ENCODE peak calls at places on chromosomes 16 and 17, in nine cellular contexts. One of them, this sample, is unnamed.

GRCh38 chr17:52388941-52389340 is 230.4 kb upstream of the CA10 start:
- DNase-seq in pancreas: no peak
- DNase-seq in breast epithelium: no peak
- DNase-seq in adrenal gland: no peak
- DNase-seq in osteoblast: no peak
- DNase-seq in PC-9: no peak
- DNase-seq in left lung: no peak
- DNase-seq in H1: no peak
- DNase-seq in esophagus squamous epithelium: no peak
- DNase-seq in this sample: no peak

GRCh38 chr16:67396159-67396774 is 3.0 kb upstream of the TPPP3 start:
- DNase-seq in pancreas: peak; percentile 93
- DNase-seq in breast epithelium: peak; percentile 69
- DNase-seq in adrenal gland: peak; percentile 85
- DNase-seq in osteoblast: peak; percentile 97
- DNase-seq in PC-9: peak; percentile 89
- DNase-seq in left lung: no peak
- DNase-seq in H1: peak; percentile 80
- DNase-seq in esophagus squamous epithelium: no peak
- DNase-seq in this sample: peak; percentile 58

GRCh38 chr16:12000032-12000431 is 23.5 kb downstream of the SNX29 start:
- DNase-seq in pancreas: no peak
- DNase-seq in breast epithelium: no peak
- DNase-seq in adrenal gland: no peak
- DNase-seq in osteoblast: peak; percentile 39
- DNase-seq in PC-9: no peak
- DNase-seq in left lung: no peak
- DNase-seq in H1: no peak
- DNase-seq in esophagus squamous epithelium: no peak
- DNase-seq in this sample: no peak

GRCh38 chr16:57946181-57946801 is 24.6 kb downstream of the CNGB1 start:
- DNase-seq in pancreas: no peak
- DNase-seq in breast epithelium: no peak
- DNase-seq in adrenal gland: no peak
- DNase-seq in osteoblast: peak; percentile 74
- DNase-seq in PC-9: no peak
- DNase-seq in left lung: no peak
- DNase-seq in H1: no peak
- DNase-seq in esophagus squamous epithelium: no peak
- DNase-seq in this sample: no peak

GRCh38 chr17:58166682-58167081 is at the start of gene OR4D2:
- DNase-seq in pancreas: no peak
- DNase-seq in breast epithelium: no peak
- DNase-seq in adrenal gland: no peak
- DNase-seq in osteoblast: no peak
- DNase-seq in PC-9: no peak
- DNase-seq in left lung: no peak
- DNase-seq in H1: no peak
- DNase-seq in esophagus squamous epithelium: no peak
- DNase-seq in this sample: no peak

GRCh38 chr17:77471984-77472836 is 331.4 kb downstream of the SEC14L1 start:
- DNase-seq in pancreas: no peak
- DNase-seq in breast epithelium: peak; percentile 72
- DNase-seq in adrenal gland: peak; percentile 45
- DNase-seq in osteoblast: peak; percentile 86
- DNase-seq in PC-9: peak; percentile 27
- DNase-seq in left lung: peak; percentile 45
- DNase-seq in H1: no peak
- DNase-seq in esophagus squamous epithelium: no peak
- DNase-seq in this sample: peak; percentile 76

GRCh38 chr17:1588781-1589585 is 26.4 kb upstream of the PITPNA start:
- DNase-seq in pancreas: no peak
- DNase-seq in breast epithelium: no peak
- DNase-seq in adrenal gland: no peak
- DNase-seq in osteoblast: peak; percentile 80
- DNase-seq in PC-9: no peak
- DNase-seq in left lung: peak; percentile 85
- DNase-seq in H1: no peak
- DNase-seq in esophagus squamous epithelium: no peak
- DNase-seq in this sample: no peak

GRCh38 chr16:75433732-75434413 is 570 bp upstream of the CFDP1 start:
- DNase-seq in pancreas: peak; percentile 79
- DNase-seq in breast epithelium: peak; percentile 79
- DNase-seq in adrenal gland: peak; percentile 79
- DNase-seq in osteoblast: peak; percentile 82
- DNase-seq in PC-9: peak; percentile 69
- DNase-seq in left lung: peak; percentile 81
- DNase-seq in H1: peak; percentile 71
- DNase-seq in esophagus squamous epithelium: no peak
- DNase-seq in this sample: peak; percentile 91

GRCh38 chr16:55323637-55324490 is at the start of gene IRX6:
- DNase-seq in pancreas: no peak
- DNase-seq in breast epithelium: peak; percentile 31
- DNase-seq in adrenal gland: peak; percentile 8
- DNase-seq in osteoblast: peak; percentile 87
- DNase-seq in PC-9: no peak
- DNase-seq in left lung: peak; percentile 81
- DNase-seq in H1: peak; percentile 93
- DNase-seq in esophagus squamous epithelium: no peak
- DNase-seq in this sample: no peak
- H3K4me3 ChIP-seq in pancreas: no peak within 1 kb of the TSS
- H3K4me3 ChIP-seq in breast epithelium: peak within 1 kb of the TSS; percentile 46
- H3K4me3 ChIP-seq in adrenal gland: no peak within 1 kb of the TSS
- H3K4me3 ChIP-seq in osteoblast: peak within 1 kb of the TSS; percentile 28
- H3K4me3 ChIP-seq in PC-9: no peak within 1 kb of the TSS
- H3K4me3 ChIP-seq in left lung: peak within 1 kb of the TSS; percentile 22
- H3K4me3 ChIP-seq in H1: peak within 1 kb of the TSS; percentile 32
- H3K4me3 ChIP-seq in esophagus squamous epithelium: no peak within 1 kb of the TSS
- H3K4me3 ChIP-seq in this sample: no peak within 1 kb of the TSS

GRCh38 chr16:52052818-52053217 is 494.1 kb downstream of the TOX3 start:
- DNase-seq in pancreas: no peak
- DNase-seq in breast epithelium: no peak
- DNase-seq in adrenal gland: no peak
- DNase-seq in osteoblast: no peak
- DNase-seq in PC-9: no peak
- DNase-seq in left lung: no peak
- DNase-seq in H1: no peak
- DNase-seq in esophagus squamous epithelium: no peak
- DNase-seq in this sample: no peak
- H3K4me3 ChIP-seq in pancreas: no peak overlapping the region
- H3K4me3 ChIP-seq in breast epithelium: no peak overlapping the region
- H3K4me3 ChIP-seq in adrenal gland: no peak overlapping the region
- H3K4me3 ChIP-seq in osteoblast: no peak overlapping the region
- H3K4me3 ChIP-seq in PC-9: no peak overlapping the region
- H3K4me3 ChIP-seq in left lung: no peak overlapping the region
- H3K4me3 ChIP-seq in H1: no peak overlapping the region
- H3K4me3 ChIP-seq in esophagus squamous epithelium: no peak overlapping the region
- H3K4me3 ChIP-seq in this sample: no peak overlapping the region

DNA sequence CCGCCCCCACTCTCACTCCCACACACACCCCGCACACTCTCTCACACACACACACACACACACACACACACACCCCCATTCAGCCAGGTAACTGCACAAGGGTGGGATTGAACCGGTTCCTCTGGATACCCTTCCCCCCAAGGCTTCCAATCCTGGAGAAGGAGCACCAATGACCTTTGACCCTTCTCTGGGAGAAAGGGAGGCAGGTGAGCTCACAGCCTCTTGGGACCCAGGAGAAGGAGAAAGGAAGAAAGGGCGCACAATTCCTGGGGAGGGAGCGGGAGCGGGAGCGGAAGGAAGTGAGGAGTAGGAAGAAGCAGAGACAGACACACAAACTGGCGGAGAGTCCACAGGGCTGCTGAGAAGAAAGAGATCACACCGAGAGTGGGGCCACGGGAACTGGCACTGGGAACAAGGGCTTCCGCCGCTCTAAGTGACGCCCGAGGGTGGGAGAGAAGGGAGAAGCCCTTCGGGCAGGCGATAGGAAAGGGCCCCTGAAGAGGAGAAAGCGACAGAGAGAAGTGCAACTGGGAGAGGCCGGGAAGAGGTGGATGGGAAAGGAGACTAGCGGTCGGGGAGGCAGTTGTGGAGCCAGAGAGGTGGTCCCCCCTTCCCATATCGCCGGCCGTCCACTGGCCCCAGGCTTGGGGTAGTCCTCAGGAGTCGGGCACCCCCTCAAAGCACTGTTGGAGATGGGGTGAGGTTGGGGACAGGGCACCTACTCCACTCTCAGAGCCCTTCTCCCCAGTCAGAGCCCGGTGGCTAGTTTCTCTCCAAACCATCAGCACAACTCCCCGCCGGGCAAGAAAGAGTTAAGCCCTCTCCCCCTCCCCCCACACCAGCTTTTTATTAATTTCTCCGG is 1.3 kb downstream of the SAMD14 start:
- DNase-seq in pancreas: no peak
- DNase-seq in breast epithelium: no peak
- DNase-seq in adrenal gland: peak; percentile 27
- DNase-seq in osteoblast: peak; percentile 87
- DNase-seq in PC-9: no peak
- DNase-seq in left lung: no peak
- DNase-seq in H1: peak; percentile 84
- DNase-seq in esophagus squamous epithelium: no peak
- DNase-seq in this sample: no peak
- H3K4me3 ChIP-seq in pancreas: no peak overlapping the region
- H3K4me3 ChIP-seq in breast epithelium: peak overlapping the region; percentile 51
- H3K4me3 ChIP-seq in adrenal gland: peak overlapping the region; percentile 68
- H3K4me3 ChIP-seq in osteoblast: peak overlapping the region; percentile 71
- H3K4me3 ChIP-seq in PC-9: no peak overlapping the region
- H3K4me3 ChIP-seq in left lung: peak overlapping the region; percentile 28
- H3K4me3 ChIP-seq in H1: peak overlapping the region; percentile 37
- H3K4me3 ChIP-seq in esophagus squamous epithelium: no peak overlapping the region
- H3K4me3 ChIP-seq in this sample: peak overlapping the region; percentile 59

GRCh38 chr16:1079786-1080525 is 7.4 kb downstream of the SSTR5 start:
- DNase-seq in pancreas: no peak
- DNase-seq in breast epithelium: no peak
- DNase-seq in adrenal gland: no peak
- DNase-seq in osteoblast: no peak
- DNase-seq in PC-9: no peak
- DNase-seq in left lung: no peak
- DNase-seq in H1: no peak
- DNase-seq in esophagus squamous epithelium: no peak
- DNase-seq in this sample: no peak

GRCh38 chr16:1076801-1077576 is 4.4 kb downstream of the SSTR5 start:
- DNase-seq in pancreas: no peak
- DNase-seq in breast epithelium: no peak
- DNase-seq in adrenal gland: peak; percentile 46
- DNase-seq in osteoblast: no peak
- DNase-seq in PC-9: no peak
- DNase-seq in left lung: no peak
- DNase-seq in H1: no peak
- DNase-seq in esophagus squamous epithelium: no peak
- DNase-seq in this sample: no peak

GRCh38 chr16:1079341-1079740 is 6.8 kb downstream of the SSTR5 start:
- DNase-seq in pancreas: no peak
- DNase-seq in breast epithelium: no peak
- DNase-seq in adrenal gland: no peak
- DNase-seq in osteoblast: no peak
- DNase-seq in PC-9: no peak
- DNase-seq in left lung: no peak
- DNase-seq in H1: no peak
- DNase-seq in esophagus squamous epithelium: no peak
- DNase-seq in this sample: no peak

GRCh38 chr16:1078579-1079021 is 6.1 kb downstream of the SSTR5 start:
- DNase-seq in pancreas: peak; percentile 83
- DNase-seq in breast epithelium: peak; percentile 65
- DNase-seq in adrenal gland: peak; percentile 90
- DNase-seq in osteoblast: peak; percentile 99
- DNase-seq in PC-9: peak; percentile 76
- DNase-seq in left lung: no peak
- DNase-seq in H1: no peak
- DNase-seq in esophagus squamous epithelium: no peak
- DNase-seq in this sample: peak; percentile 24

DNA sequence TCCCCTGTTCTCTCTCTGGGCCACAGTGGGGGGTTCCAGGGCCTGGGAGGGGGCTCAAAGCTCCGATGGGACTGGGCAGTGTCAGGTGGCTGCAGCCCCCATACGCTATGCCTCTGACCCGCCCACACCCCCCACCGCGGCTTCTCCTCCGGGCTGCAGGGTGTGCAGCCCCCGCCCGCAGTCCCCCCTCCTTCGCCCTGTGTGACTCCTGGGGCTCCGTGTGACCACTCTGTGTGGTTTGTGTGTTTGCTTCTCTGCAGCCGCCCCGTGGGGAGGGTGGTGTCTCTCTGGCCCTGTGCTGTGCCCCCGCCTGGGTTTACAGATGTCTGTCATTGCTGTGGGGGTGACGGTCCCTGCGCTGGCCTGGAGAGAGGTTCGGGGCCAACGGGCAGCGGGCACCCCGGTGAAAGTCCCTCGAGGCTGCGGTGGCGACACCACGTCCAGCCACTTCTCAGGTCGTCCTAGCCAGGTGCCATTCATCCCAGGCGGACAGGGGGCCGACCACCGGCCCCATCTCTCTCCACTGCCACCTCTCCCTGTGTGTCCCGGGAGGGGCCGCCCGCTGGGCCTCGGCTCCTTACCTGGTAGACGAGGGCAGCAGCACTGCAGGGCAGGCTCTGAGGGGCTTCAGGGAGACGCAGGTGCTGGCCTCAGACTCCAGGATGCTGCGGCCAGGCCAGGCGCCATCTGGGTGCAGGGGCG is 5.5 kb downstream of the SSTR5 start:
- DNase-seq in pancreas: no peak
- DNase-seq in breast epithelium: no peak
- DNase-seq in adrenal gland: no peak
- DNase-seq in osteoblast: no peak
- DNase-seq in PC-9: no peak
- DNase-seq in left lung: no peak
- DNase-seq in H1: no peak
- DNase-seq in esophagus squamous epithelium: no peak
- DNase-seq in this sample: no peak
- H3K4me3 ChIP-seq in pancreas: no peak overlapping the region
- H3K4me3 ChIP-seq in breast epithelium: no peak overlapping the region
- H3K4me3 ChIP-seq in adrenal gland: no peak overlapping the region
- H3K4me3 ChIP-seq in osteoblast: no peak overlapping the region
- H3K4me3 ChIP-seq in PC-9: no peak overlapping the region
- H3K4me3 ChIP-seq in left lung: no peak overlapping the region
- H3K4me3 ChIP-seq in H1: no peak overlapping the region
- H3K4me3 ChIP-seq in esophagus squamous epithelium: no peak overlapping the region
- H3K4me3 ChIP-seq in this sample: no peak overlapping the region

GRCh38 chr17:15651001-15651582 is 31.6 kb upstream of the FBXW10B start:
- DNase-seq in pancreas: no peak
- DNase-seq in breast epithelium: no peak
- DNase-seq in adrenal gland: peak; percentile 57
- DNase-seq in osteoblast: no peak
- DNase-seq in PC-9: peak; percentile 50
- DNase-seq in left lung: no peak
- DNase-seq in H1: no peak
- DNase-seq in esophagus squamous epithelium: no peak
- DNase-seq in this sample: no peak
- H3K4me3 ChIP-seq in pancreas: no peak overlapping the region
- H3K4me3 ChIP-seq in breast epithelium: peak overlapping the region; percentile 47
- H3K4me3 ChIP-seq in adrenal gland: peak overlapping the region; percentile 53
- H3K4me3 ChIP-seq in osteoblast: peak overlapping the region; percentile 77
- H3K4me3 ChIP-seq in PC-9: peak overlapping the region; percentile 88
- H3K4me3 ChIP-seq in left lung: peak overlapping the region; percentile 32
- H3K4me3 ChIP-seq in H1: no peak overlapping the region
- H3K4me3 ChIP-seq in esophagus squamous epithelium: peak overlapping the region; percentile 65
- H3K4me3 ChIP-seq in this sample: peak overlapping the region; percentile 83

GRCh38 chr17:17868637-17869522 is 32.1 kb upstream of the SREBF1 start:
- DNase-seq in pancreas: no peak
- DNase-seq in breast epithelium: no peak
- DNase-seq in adrenal gland: no peak
- DNase-seq in osteoblast: peak; percentile 18
- DNase-seq in PC-9: no peak
- DNase-seq in left lung: no peak
- DNase-seq in H1: no peak
- DNase-seq in esophagus squamous epithelium: no peak
- DNase-seq in this sample: no peak
- H3K4me3 ChIP-seq in pancreas: no peak overlapping the region
- H3K4me3 ChIP-seq in breast epithelium: no peak overlapping the region
- H3K4me3 ChIP-seq in adrenal gland: no peak overlapping the region
- H3K4me3 ChIP-seq in osteoblast: no peak overlapping the region
- H3K4me3 ChIP-seq in PC-9: no peak overlapping the region
- H3K4me3 ChIP-seq in left lung: no peak overlapping the region
- H3K4me3 ChIP-seq in H1: no peak overlapping the region
- H3K4me3 ChIP-seq in esophagus squamous epithelium: no peak overlapping the region
- H3K4me3 ChIP-seq in this sample: no peak overlapping the region

GRCh38 chr17:50183439-50184001 is 17.7 kb downstream of the SGCA start:
- DNase-seq in pancreas: no peak
- DNase-seq in breast epithelium: no peak
- DNase-seq in adrenal gland: no peak
- DNase-seq in osteoblast: peak; percentile 81
- DNase-seq in PC-9: no peak
- DNase-seq in left lung: peak; percentile 69
- DNase-seq in H1: no peak
- DNase-seq in esophagus squamous epithelium: no peak
- DNase-seq in this sample: no peak
- H3K4me3 ChIP-seq in pancreas: no peak overlapping the region
- H3K4me3 ChIP-seq in breast epithelium: no peak overlapping the region
- H3K4me3 ChIP-seq in adrenal gland: no peak overlapping the region
- H3K4me3 ChIP-seq in osteoblast: no peak overlapping the region
- H3K4me3 ChIP-seq in PC-9: no peak overlapping the region
- H3K4me3 ChIP-seq in left lung: no peak overlapping the region
- H3K4me3 ChIP-seq in H1: no peak overlapping the region
- H3K4me3 ChIP-seq in esophagus squamous epithelium: no peak overlapping the region
- H3K4me3 ChIP-seq in this sample: no peak overlapping the region

This sample was measured in skeletal muscle cell.